ENCODE peak calls at places on chromosome 16, in seven cellular contexts. M is HFF-Myc; R is activated CD4-positive, alpha-beta T cell treated with anti-CD3 and anti-CD28 coated beads, Interleukin-2, amount 10 ng/mL, durations not matched to agents 7 days and 5 days; Y is NCI-H2081; Z is activated T-cell treated with anti-CD3 and anti-CD28 coated beads, Interleukin-2, amount 50 U/mL, for 72 hours; C is GM04503; F is substantia nigra. Q is an unnamed sample.

GRCh38 chr16:57755061-57755684 is 19.6 kb downstream of the KATNB1 start:
- DNase-seq in M (no peak), R (no peak), Y (no peak), Z (no peak), C (no peak), F (no peak), Q (no peak)

GRCh38 chr16:70473446-70474319 is 19.3 kb downstream of the FCSK start:
- DNase-seq in M (no peak), R (peak; percentile 25), Y (no peak), Z (no peak), C (no peak), F (no peak), Q (no peak)

GRCh38 chr16:89898201-89898967 is 20.3 kb upstream of the MC1R start:
- DNase-seq in M (no peak), R (no peak), Y (no peak), Z (no peak), C (no peak), F (no peak), Q (no peak)

GRCh38 chr16:89371968-89372634 is 118.3 kb downstream of the ANKRD11 start:
- DNase-seq in M (no peak), R (no peak), Y (no peak), Z (no peak), C (no peak), F (no peak), Q (no peak)

GRCh38 chr16:48383204-48383876 is 1.9 kb downstream of the SIAH1 start:
- DNase-seq in M (no peak), R (no peak), Y (no peak), Z (no peak), C (no peak), F (no peak), Q (no peak)

GRCh38 chr16:81181013-81181720 is 57.3 kb upstream of the BCO1 start:
- DNase-seq in M (peak; percentile 96), R (no peak), Y (no peak), Z (no peak), C (peak; percentile 94), F (no peak), Q (peak; percentile 83)

GRCh38 chr16:79542196-79542859 is 58.2 kb downstream of the MAF start:
- DNase-seq in M (no peak), R (no peak), Y (no peak), Z (no peak), C (no peak), F (peak; percentile 61), Q (no peak)

GRCh38 chr16:89860747-89861304 is 12.6 kb upstream of the TCF25 start:
- DNase-seq in M (no peak), R (peak; percentile 75), Y (peak; percentile 44), Z (peak; percentile 86), C (no peak), F (peak; percentile 8), Q (no peak)

GRCh38 chr16:66706506-66706880 is 9.9 kb upstream of the CMTM4 start:
- DNase-seq in M (no peak), R (no peak), Y (no peak), Z (no peak), C (no peak), F (peak; percentile 20), Q (no peak)

GRCh38 chr16:70579648-70580630 is 56.3 kb downstream of the SF3B3 start:
- DNase-seq in M (no peak), R (no peak), Y (no peak), Z (no peak), C (no peak), F (no peak), Q (no peak)

GRCh38 chr16:64089697-64090096 is 1032.2 kb downstream of the CDH11 start:
- DNase-seq in M (peak; percentile 2), R (no peak), Y (peak; percentile 22), Z (no peak), C (no peak), F (no peak), Q (no peak)

GRCh38 chr16:73735954-73736353 is 560.7 kb upstream of the PSMD7 start:
- DNase-seq in M (no peak), R (no peak), Y (no peak), Z (no peak), C (no peak), F (no peak), Q (no peak)

GRCh38 chr16:1293921-1294656 is 15.3 kb upstream of the UBE2I start:
- DNase-seq in M (no peak), R (no peak), Y (no peak), Z (no peak), C (no peak), F (no peak), Q (no peak)

GRCh38 chr16:81928975-81929374 is 82.3 kb downstream of the SDR42E1 start:
- DNase-seq in M (no peak), R (no peak), Y (no peak), Z (peak; percentile 45), C (no peak), F (no peak), Q (no peak)

GRCh38 chr16:1981972-1982574 is 804 bp upstream of the NOXO1 start:
- DNase-seq in M (no peak), R (no peak), Y (no peak), Z (no peak), C (no peak), F (peak; percentile 5), Q (no peak)